ENCODE peak calls at places on chromosomes 4 and X, in five cellular contexts. E is thoracic aorta, X is psoas muscle, K is IMR-90, M is hepatocyte. F is an unnamed sample.

GRCh38 chr4:81786063-81786763 is 314.5 kb upstream of the RASGEF1B start:
- DNase-seq in M (peak; percentile 30), X (no peak), E (no peak), K (no peak), F (no peak)

GRCh38 chr4:76232681-76233080 is 18.8 kb upstream of the FAM47E start:
- DNase-seq in X (no peak), E (no peak), M (no peak), K (no peak), F (no peak)

GRCh38 chrX:75746891-75747639 is 38.0 kb downstream of the MAGEE2 start:
- DNase-seq in K (no peak), M (peak; percentile 57), E (no peak), X (peak; percentile 63), F (peak; percentile 0)

GRCh38 chr4:156374894-156375293 is 421.2 kb upstream of the CTSO start:
- DNase-seq in M (no peak), X (no peak), E (no peak), K (no peak), F (no peak)

GRCh38 chr4:6908397-6909112 is 1.1 kb upstream of the TBC1D14 start:
- DNase-seq in X (peak; percentile 37), E (no peak), M (no peak), K (peak; percentile 50), F (peak; percentile 57)

GRCh38 chrX:109448539-109448938 is 33.3 kb downstream of the GUCY2F start:
- DNase-seq in K (no peak), E (no peak), M (peak; percentile 68), X (no peak), F (peak; percentile 3)

GRCh38 chrX:109710181-109710580 is 22.9 kb downstream of the ACSL4 start:
- DNase-seq in K (peak; percentile 17), E (no peak), M (no peak), X (no peak), F (peak; percentile 50)

GRCh38 chr4:150600821-150601445 is 19.0 kb downstream of the MAB21L2 start:
- DNase-seq in X (no peak), K (no peak), M (no peak), E (no peak), F (no peak)

GRCh38 chr4:113358784-113359183 is 309.3 kb downstream of the ANK2 start:
- DNase-seq in E (no peak), K (no peak), M (no peak), X (no peak), F (no peak)

GRCh38 chr4:140754918-140755810 is 1.0 kb downstream of the TBC1D9 start:
- DNase-seq in M (no peak), K (no peak), E (no peak), X (no peak), F (no peak)

GRCh38 chr4:688695-689497 is at the start of gene SLC49A3:
- DNase-seq in X (peak; percentile 61), M (peak; percentile 53), K (no peak), E (no peak), F (no peak)

GRCh38 chrX:101764538-101764937 is 104.9 kb upstream of the ARMCX2 start:
- DNase-seq in E (no peak), M (no peak), X (no peak), K (no peak), F (no peak)

GRCh38 chr4:55733874-55734437 is 85.6 kb upstream of the EXOC1L start:
- DNase-seq in E (no peak), K (peak; percentile 3), X (no peak), M (peak; percentile 90), F (peak; percentile 24)

GRCh38 chr4:6618386-6619115 is 21.9 kb upstream of the MRFAP1 start:
- DNase-seq in K (no peak), X (no peak), E (no peak), M (no peak), F (no peak)

GRCh38 chr4:175504316-175504715 is 307.7 kb downstream of the GPM6A start:
- DNase-seq in E (no peak), M (no peak), K (peak; percentile 2), X (no peak), F (no peak)

GRCh38 chr4:7429069-7429416 is 5.7 kb downstream of the PSAPL1 start:
- DNase-seq in E (no peak), M (no peak), K (no peak), X (no peak), F (no peak)

GRCh38 chr4:19133315-19133714 is 1111.8 kb upstream of the LCORL start:
- DNase-seq in K (no peak), E (no peak), M (no peak), X (no peak), F (no peak)

GRCh38 chr4:86032476-86033022 is 327.3 kb downstream of the MAPK10 start:
- DNase-seq in E (no peak), X (peak; percentile 42), M (peak; percentile 63), K (peak; percentile 83), F (peak; percentile 79)

GRCh38 chr4:32022071-32022470 is 1301.9 kb downstream of the PCDH7 start:
- DNase-seq in X (no peak), K (no peak), E (no peak), M (no peak), F (peak; percentile 59)

GRCh38 chr4:47863486-47863885 is 25.6 kb upstream of the CORIN start:
- DNase-seq in K (no peak), E (no peak), M (no peak), X (no peak), F (peak; percentile 35)

GRCh38 chr4:2417196-2417764 is 1.2 kb downstream of the ZFYVE28 start:
- DNase-seq in M (peak; percentile 54), K (no peak), E (no peak), X (no peak), F (no peak)

GRCh38 chrX:68945603-68946228 is 116.9 kb downstream of the EFNB1 start:
- DNase-seq in K (peak; percentile 70), X (no peak), E (no peak), M (no peak), F (peak; percentile 83)

GRCh38 chr4:48093949-48094550 is 40.0 kb downstream of the TXK start:
- DNase-seq in K (peak; percentile 7), E (no peak), M (peak; percentile 50), X (no peak), F (no peak)

GRCh38 chr4:32184186-32184585 is 1464.0 kb downstream of the PCDH7 start:
- DNase-seq in E (no peak), M (no peak), X (no peak), K (no peak), F (no peak)

GRCh38 chr4:110198472-110199419 is at the start of gene ELOVL6:
- DNase-seq in E (no peak), K (peak; percentile 72), M (peak; percentile 85), X (peak; percentile 82), F (peak; percentile 88)

GRCh38 chr4:145808021-145808650 is 128.2 kb downstream of the C4orf51 start:
- DNase-seq in X (no peak), E (no peak), K (peak; percentile 98), M (peak; percentile 70), F (peak; percentile 97)

GRCh38 chr4:37549003-37549402 is 137.2 kb downstream of the RELL1 start:
- DNase-seq in M (no peak), K (peak; percentile 67), X (no peak), E (no peak), F (peak; percentile 96)

GRCh38 chr4:5267418-5267817 is 216.1 kb downstream of the STK32B start:
- DNase-seq in K (peak; percentile 25), M (no peak), E (no peak), X (no peak), F (peak; percentile 1)

GRCh38 chrX:103440621-103441020 is 64.3 kb downstream of the BEX3 start:
- DNase-seq in E (no peak), M (no peak), K (no peak), X (no peak), F (no peak)

GRCh38 chrX:111648802-111649201 is 32.2 kb upstream of the ALG13 start:
- DNase-seq in E (no peak), X (no peak), K (no peak), M (no peak), F (no peak)

GRCh38 chr4:140238353-140239041 is 84.5 kb upstream of the MAML3 start:
- DNase-seq in X (peak; percentile 96), M (peak; percentile 67), E (peak; percentile 79), K (peak; percentile 77), F (peak; percentile 85)

GRCh38 chrX:14051416-14051815 is 21.7 kb upstream of the GEMIN8 start:
- DNase-seq in M (no peak), X (no peak), K (no peak), E (no peak), F (no peak)

GRCh38 chrX:41733939-41734338 is 10.0 kb downstream of the GPR82 start:
- DNase-seq in K (no peak), M (no peak), E (no peak), X (no peak), F (no peak)

GRCh38 chrX:134294548-134294947 is 57.6 kb downstream of the CCDC160 start:
- DNase-seq in M (no peak), E (no peak), K (peak; percentile 2), X (no peak), F (peak; percentile 2)

GRCh38 chr4:165379662-165380061 is 854 bp downstream of the CPE start:
- DNase-seq in E (no peak), X (peak; percentile 46), K (no peak), M (peak; percentile 46), F (no peak)

GRCh38 chr4:159682996-159683395 is 580.1 kb downstream of the RAPGEF2 start:
- DNase-seq in M (no peak), K (no peak), E (no peak), X (no peak), F (no peak)
- H3K9me3 ChIP-seq in M (no peaks in the 10 kb centered on the region), K (peaks cover 7% of the 10 kb centered on the region), E (no peaks in the 10 kb centered on the region), X (no peaks in the 10 kb centered on the region), F (no peaks in the 10 kb centered on the region)

DNA sequence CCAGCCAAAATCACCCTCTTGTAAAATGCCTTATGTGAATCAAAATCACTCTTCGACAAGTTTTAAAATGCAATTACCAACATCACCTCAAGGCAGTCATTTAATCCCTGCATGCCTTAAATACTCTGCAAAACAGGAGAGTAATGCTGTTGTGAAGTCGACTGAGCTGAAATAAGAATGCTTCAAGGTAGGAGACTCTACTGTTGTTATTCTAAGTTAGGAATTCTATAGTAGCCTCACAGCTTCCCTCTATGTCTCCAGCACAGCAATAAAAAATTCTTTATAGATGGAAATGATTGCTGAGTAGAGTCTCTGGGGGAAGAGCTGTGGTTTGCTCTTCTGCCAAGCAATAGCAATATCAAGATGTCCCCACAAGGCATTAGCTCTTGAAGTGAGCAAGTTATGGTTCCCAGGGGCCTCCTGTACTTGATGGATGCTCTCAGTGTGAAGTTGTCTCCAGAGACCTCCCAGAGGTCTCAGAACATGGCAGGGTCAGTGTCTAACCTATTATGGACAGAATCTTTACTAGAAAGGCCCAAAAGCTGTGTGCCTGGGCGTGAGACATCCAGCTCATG is 880.6 kb upstream of the FRG1 start:
- DNase-seq in X (no peak), M (no peak), E (no peak), K (no peak), F (no peak)
- TF ChIP-seq CTCF in X (no peak), M (no peak), E (no peak), K (no peak), F (no peak)

GRCh38 chrX:16730450-16730849 is 11.0 kb downstream of the SYAP1 start:
- DNase-seq in M (no peak), K (no peak), X (no peak), E (no peak), F (no peak)
- H3K4me1 ChIP-seq in M (no peaks in the 10 kb centered on the region), K (no peaks in the 10 kb centered on the region), X (peaks cover 4% of the 10 kb centered on the region), E (no peaks in the 10 kb centered on the region), F (no peaks in the 10 kb centered on the region)

DNA sequence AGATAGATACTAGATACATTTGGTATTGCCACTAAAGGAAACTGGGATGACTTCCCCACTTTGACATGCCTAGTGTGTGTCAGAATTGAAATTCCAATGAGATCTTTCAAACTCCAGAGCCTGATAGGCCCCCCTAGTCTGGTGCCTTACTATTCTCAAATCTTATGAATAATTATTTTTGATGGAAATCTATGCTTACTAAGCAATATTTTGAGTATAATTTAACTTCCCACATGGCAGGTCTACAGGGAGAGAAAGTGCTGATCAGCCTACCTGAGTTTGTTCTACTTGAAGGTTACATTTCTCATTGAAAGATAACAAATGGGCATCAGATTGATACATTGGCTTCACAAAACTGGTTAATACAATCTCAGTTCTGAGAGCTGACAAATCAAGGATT is 415.7 kb upstream of the BOD1L1 start:
- DNase-seq in M (no peak), X (no peak), E (no peak), K (no peak), F (no peak)
- H3K9me3 ChIP-seq in M (no peaks in the 10 kb centered on the region), X (no peaks in the 10 kb centered on the region), E (no peaks in the 10 kb centered on the region), K (no peaks in the 10 kb centered on the region), F (no peaks in the 10 kb centered on the region)